ENCODE peak calls at places on chromosomes 7 and 10, in seven cellular contexts. W, E, A, Y, S, L and D are unnamed samples. For H3K36me3, the result is how much of the 10 kb centered on the place peaks cover.

GRCh38 chr7:41237956-41238355 is 464.9 kb downstream of the INHBA start:
- DNase-seq in W (no peak), E (no peak), A (no peak), Y (no peak), S (no peak), L (no peak), D (no peak)

GRCh38 chr7:115346685-115347084 is 424.8 kb downstream of the MDFIC start:
- DNase-seq in W (no peak), E (no peak), A (no peak), Y (no peak), S (no peak), L (no peak), D (no peak)

GRCh38 chr7:115680921-115681320 is 349.6 kb downstream of the TFEC start:
- DNase-seq in W (no peak), E (no peak), A (no peak), Y (no peak), S (no peak), L (no peak), D (no peak)

GRCh38 chr7:1619152-1620079 is 49.6 kb upstream of the PSMG3 start:
- DNase-seq in W (no peak), E (peak), A (no peak), Y (no peak), S (no peak), L (no peak), D (no peak)

GRCh38 chr7:133797818-133798485 is 329.2 kb upstream of the LRGUK start:
- DNase-seq in W (no peak), E (no peak), A (peak), Y (no peak), S (no peak), L (peak), D (no peak)

GRCh38 chr7:103640031-103640779 is 194.2 kb upstream of the SLC26A5 start:
- DNase-seq in W (no peak), E (no peak), A (peak), Y (peak), S (no peak), L (peak), D (no peak)

GRCh38 chr7:150778738-150779301 is 21.3 kb downstream of the TMEM176B start:
- DNase-seq in W (peak), E (peak), A (peak), Y (no peak), S (peak), L (peak), D (peak)

GRCh38 chr10:126372359-126372758 is 15.9 kb downstream of the ADAM12 start:
- DNase-seq in W (no peak), E (no peak), A (no peak), Y (no peak), S (no peak), L (no peak), D (peak)

GRCh38 chr7:138768251-138768650 is 29.5 kb upstream of the TMEM213 start:
- DNase-seq in W (no peak), E (no peak), A (no peak), Y (no peak), S (no peak), L (no peak), D (no peak)

GRCh38 chr7:128909605-128910568 is 622 bp downstream of the KCP start:
- DNase-seq in W (no peak), E (no peak), A (peak), Y (no peak), S (no peak), L (peak), D (no peak)

GRCh38 chr10:79181227-79181626 is 112.5 kb downstream of the ZMIZ1 start:
- DNase-seq in W (no peak), E (no peak), A (no peak), Y (no peak), S (no peak), L (no peak), D (no peak)

GRCh38 chr10:79182763-79183467 is 114.1 kb downstream of the ZMIZ1 start:
- DNase-seq in W (no peak), E (no peak), A (no peak), Y (no peak), S (no peak), L (no peak), D (no peak)

GRCh38 chr10:79180619-79181221 is 112.0 kb downstream of the ZMIZ1 start:
- DNase-seq in W (no peak), E (no peak), A (no peak), Y (no peak), S (no peak), L (no peak), D (no peak)

GRCh38 chr10:79182122-79182521 is 113.4 kb downstream of the ZMIZ1 start:
- DNase-seq in W (no peak), E (no peak), A (no peak), Y (no peak), S (no peak), L (no peak), D (no peak)

DNA sequence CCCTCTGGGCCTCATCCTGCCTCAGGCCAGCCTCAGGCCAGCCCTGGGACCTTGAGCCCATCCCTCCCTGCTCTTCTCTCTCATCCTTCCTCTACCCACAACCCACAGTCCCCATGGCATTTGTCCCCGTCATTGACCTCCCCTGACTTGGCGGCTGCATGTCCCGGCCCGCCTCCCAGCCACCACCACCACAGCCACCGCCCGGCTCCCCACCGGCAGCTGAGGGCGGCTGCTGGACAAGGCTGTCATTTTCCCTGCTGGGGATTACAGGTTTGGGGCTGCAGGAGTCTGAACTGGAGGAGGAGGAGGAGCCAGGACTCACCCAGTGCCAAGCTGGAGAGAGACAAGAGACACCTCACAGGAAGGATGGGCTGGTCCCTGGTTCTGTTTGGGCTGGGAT is 112.9 kb downstream of the ZMIZ1 start:
- DNase-seq in W (no peak), E (no peak), A (no peak), Y (no peak), S (no peak), L (no peak), D (no peak)
- H3K27ac ChIP-seq in W (no peak), E (no peak), A (no peak), Y (no peak), S (no peak), L (peak), D (peak)

GRCh38 chr7:44415510-44415909 is 74.9 kb downstream of the NUDCD3 start:
- DNase-seq in W (no peak), E (no peak), A (peak), Y (no peak), S (no peak), L (no peak), D (no peak)

GRCh38 chr7:44415047-44415446 is 75.4 kb downstream of the NUDCD3 start:
- DNase-seq in W (no peak), E (no peak), A (peak), Y (peak), S (no peak), L (no peak), D (no peak)

GRCh38 chr7:44416941-44417340 is 73.5 kb downstream of the NUDCD3 start:
- DNase-seq in W (no peak), E (no peak), A (no peak), Y (no peak), S (no peak), L (no peak), D (no peak)

GRCh38 chr7:44408596-44408995 is 81.9 kb downstream of the NUDCD3 start:
- DNase-seq in W (no peak), E (no peak), A (no peak), Y (no peak), S (no peak), L (no peak), D (no peak)

DNA sequence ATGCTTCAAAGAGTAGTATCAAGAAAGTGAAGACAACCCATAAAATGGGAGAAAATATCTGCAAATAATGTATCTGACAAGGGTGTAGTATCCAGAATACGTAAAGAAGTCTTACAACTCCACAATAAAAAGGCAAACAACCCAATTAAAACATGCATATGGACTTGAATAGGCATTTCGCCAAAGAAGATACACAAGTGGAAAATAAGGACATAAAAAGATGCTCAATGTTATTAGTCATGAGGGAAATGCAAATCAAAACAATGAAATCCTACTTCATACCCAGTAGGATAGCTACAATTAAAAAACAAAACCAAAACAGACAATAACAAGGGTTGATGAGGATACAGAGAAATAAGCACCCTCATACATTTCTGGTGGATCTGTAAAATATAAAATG is 79.2 kb downstream of the NUDCD3 start:
- DNase-seq in W (no peak), E (no peak), A (no peak), Y (no peak), S (no peak), L (no peak), D (no peak)
- H3K36me3 ChIP-seq in W (under half), E (under half), A (under half), Y (under half), S (under half), L (under half), D (under half)

DNA sequence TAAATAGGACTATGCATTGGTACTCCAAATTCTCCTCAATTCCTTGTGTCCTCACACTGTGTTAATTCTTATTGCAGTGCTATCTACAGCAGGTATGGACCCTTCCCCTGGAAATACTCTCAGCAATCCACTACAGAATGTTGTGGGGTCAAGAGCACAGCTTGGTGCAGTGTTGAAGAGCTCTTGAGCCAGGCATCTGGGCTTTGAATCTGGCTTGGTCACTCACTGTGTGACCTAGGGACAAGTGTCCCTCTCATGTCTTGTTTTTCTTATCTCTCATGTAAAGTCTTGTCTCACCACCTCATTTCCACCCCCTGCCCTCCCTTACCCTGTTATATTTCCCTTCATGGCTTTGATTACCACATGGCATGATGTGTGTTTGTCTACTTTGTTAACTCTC is 159.4 kb downstream of the RNLS start:
- DNase-seq in W (no peak), E (no peak), A (no peak), Y (no peak), S (no peak), L (no peak), D (no peak)
- H3K27ac ChIP-seq in W (no peak), E (no peak), A (no peak), Y (no peak), S (no peak), L (no peak), D (no peak)

GRCh38 chr7:4998244-4998643 is 39.3 kb upstream of the MMD2 start:
- DNase-seq in W (no peak), E (no peak), A (no peak), Y (no peak), S (no peak), L (no peak), D (no peak)

GRCh38 chr7:5005066-5005465 is 40.6 kb upstream of the RBAK start:
- DNase-seq in W (no peak), E (no peak), A (no peak), Y (no peak), S (no peak), L (no peak), D (no peak)

GRCh38 chr7:5001911-5002310 is 42.9 kb upstream of the MMD2 start:
- DNase-seq in W (no peak), E (no peak), A (no peak), Y (no peak), S (no peak), L (no peak), D (no peak)

GRCh38 chr7:4998830-4999768 is 40.1 kb upstream of the MMD2 start:
- DNase-seq in W (no peak), E (no peak), A (no peak), Y (no peak), S (no peak), L (no peak), D (no peak)

DNA sequence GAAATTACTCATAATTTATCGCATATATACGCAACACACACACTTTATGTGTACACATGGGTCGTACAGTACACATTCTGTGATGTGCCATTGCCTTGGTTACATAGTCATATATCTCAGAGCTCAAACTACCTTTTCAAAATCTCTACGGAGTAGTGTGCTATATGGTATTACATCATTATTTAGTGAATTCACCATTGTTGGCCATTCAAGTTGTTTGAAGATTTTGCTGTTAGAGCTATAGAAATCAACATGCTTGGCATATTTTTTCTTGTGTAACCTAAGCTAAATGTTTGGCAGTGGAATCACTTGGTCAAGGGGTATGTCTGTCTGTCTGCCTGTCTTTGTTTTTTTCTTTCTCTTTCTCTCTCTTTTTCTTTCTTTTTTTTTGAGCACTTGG is 42.0 kb upstream of the MMD2 start:
- DNase-seq in W (no peak), E (no peak), A (no peak), Y (no peak), S (no peak), L (no peak), D (no peak)
- H3K36me3 ChIP-seq in W (under half), E (under half), A (under half), Y (under half), S (under half), L (under half), D (under half)

DNA sequence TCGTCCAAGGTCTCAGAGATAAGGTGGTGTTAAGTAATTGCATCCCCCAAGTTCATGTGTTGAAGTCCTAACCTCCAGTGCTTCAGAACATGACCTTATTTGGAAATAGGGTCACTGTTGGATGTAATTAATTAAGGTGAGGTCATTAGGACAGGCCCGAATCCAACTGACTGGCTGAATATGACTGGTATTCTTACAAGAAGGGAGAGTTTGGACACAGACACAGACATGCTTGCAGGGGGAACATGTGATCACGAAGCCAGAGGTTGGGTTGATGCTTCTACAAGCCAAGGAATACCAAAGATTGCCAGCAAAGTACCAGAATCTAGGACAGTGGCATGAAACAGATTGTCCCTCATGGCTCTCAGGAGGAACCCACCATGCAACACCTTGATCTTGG is 173.5 kb upstream of the LYZL2 start:
- DNase-seq in W (no peak), E (no peak), A (no peak), Y (no peak), S (no peak), L (no peak), D (no peak)
- H3K27ac ChIP-seq in W (no peak), E (no peak), A (no peak), Y (no peak), S (no peak), L (no peak), D (peak)